ENCODE peak calls at places on chromosomes 3 and 15, in five cellular contexts. L is RKO; Q is effector memory CD8-positive, alpha-beta T cell; X is endothelial cell; Z is GM13976. S is an unnamed sample.

GRCh38 chr15:77335298-77335697 is 84.6 kb downstream of the PEAK1 start:
- DNase-seq in L (no peak), Q (no peak), X (no peak), Z (no peak), S (no peak)

GRCh38 chr3:113174806-113175490 is 36.4 kb upstream of the BOC start:
- DNase-seq in L (no peak), Q (no peak), X (no peak), Z (no peak), S (no peak)

GRCh38 chr15:40338921-40339620 is 1.7 kb downstream of the CCDC9B start:
- DNase-seq in L (peak), Q (no peak), X (no peak), Z (no peak), S (no peak)

GRCh38 chr3:127867986-127868385 is 45.7 kb upstream of the MGLL start:
- DNase-seq in L (no peak), Q (no peak), X (no peak), Z (no peak), S (no peak)

GRCh38 chr3:112056451-112056929 is 22.0 kb downstream of the TMPRSS7 start:
- DNase-seq in L (peak), Q (no peak), X (no peak), Z (no peak), S (no peak)

GRCh38 chr3:150124142-150124541 is 153.4 kb upstream of the PFN2 start:
- DNase-seq in L (no peak), Q (no peak), X (no peak), Z (no peak), S (no peak)

GRCh38 chr3:178352300-178353021 is 183.8 kb upstream of the KCNMB2 start:
- DNase-seq in L (peak), Q (no peak), X (no peak), Z (no peak), S (peak)

GRCh38 chr3:53134631-53135232 is 4.5 kb upstream of the RFT1 start:
- DNase-seq in L (peak), Q (peak), X (peak), Z (peak), S (peak)

GRCh38 chr3:35671483-35671882 is 32.2 kb downstream of the ARPP21 start:
- DNase-seq in L (no peak), Q (no peak), X (no peak), Z (no peak), S (no peak)

GRCh38 chr3:129827765-129828164 is 65.7 kb downstream of the TMCC1 start:
- DNase-seq in L (no peak), Q (peak), X (no peak), Z (peak), S (no peak)

GRCh38 chr15:57044961-57045360 is 126.5 kb downstream of the TCF12 start:
- DNase-seq in L (no peak), Q (no peak), X (no peak), Z (no peak), S (no peak)

GRCh38 chr15:52078876-52079700 is 33.5 kb downstream of the BCL2L10 start:
- DNase-seq in L (peak), Q (peak), X (peak), Z (peak), S (peak)

GRCh38 chr15:50051811-50052419 is 67.1 kb downstream of the ATP8B4 start:
- DNase-seq in L (peak), Q (no peak), X (peak), Z (peak), S (peak)

GRCh38 chr3:170555329-170555728 is 30.5 kb downstream of the SLC7A14 start:
- DNase-seq in L (no peak), Q (no peak), X (no peak), Z (no peak), S (no peak)

GRCh38 chr3:9253327-9253726 is 3.9 kb upstream of the SRGAP3 start:
- DNase-seq in L (no peak), Q (no peak), X (no peak), Z (no peak), S (no peak)

GRCh38 chr3:134600166-134600670 is 50.6 kb downstream of the KY start:
- DNase-seq in L (no peak), Q (no peak), X (no peak), Z (no peak), S (no peak)

GRCh38 chr15:72042054-72042453 is 75.9 kb downstream of the MYO9A start:
- DNase-seq in L (no peak), Q (no peak), X (no peak), Z (no peak), S (no peak)

GRCh38 chr3:70861855-70862254 is 549.4 kb upstream of the MDFIC2 start:
- DNase-seq in L (no peak), Q (no peak), X (no peak), Z (no peak), S (no peak)

GRCh38 chr15:35649575-35649974 is 103.6 kb upstream of the DPH6 start:
- DNase-seq in L (no peak), Q (no peak), X (no peak), Z (no peak), S (no peak)

GRCh38 chr15:64044315-64045105 is 1.8 kb downstream of the DAPK2 start:
- DNase-seq in L (no peak), Q (no peak), X (no peak), Z (peak), S (peak)

GRCh38 chr3:161694682-161695586 is 198.3 kb downstream of the OTOL1 start:
- DNase-seq in L (no peak), Q (no peak), X (no peak), Z (peak), S (no peak)

S was measured in retina.